ENCODE peak calls at places on chromosomes 5 and 9, in four cellular contexts. One of them, this sample, is unnamed. For H3K4me1, the result is how much of the 10 kb centered on the place peaks cover.

GRCh38 chr9:89721971-89722530 is 117.2 kb downstream of the GADD45G start:
- DNase-seq in uterus: no peak
- DNase-seq in CD4-positive, CD25-positive, alpha-beta regulatory T cell: no peak
- DNase-seq in right cardiac atrium: no peak
- DNase-seq in this sample: no peak

GRCh38 chr5:111401906-111402305 is 110.4 kb downstream of the STARD4 start:
- DNase-seq in uterus: no peak
- DNase-seq in CD4-positive, CD25-positive, alpha-beta regulatory T cell: no peak
- DNase-seq in right cardiac atrium: no peak
- DNase-seq in this sample: no peak

GRCh38 chr9:26262431-26262830 is 584.2 kb upstream of the TUSC1 start:
- DNase-seq in uterus: no peak
- DNase-seq in CD4-positive, CD25-positive, alpha-beta regulatory T cell: no peak
- DNase-seq in right cardiac atrium: no peak
- DNase-seq in this sample: no peak

GRCh38 chr5:67235399-67236110 is 39.0 kb upstream of the CD180 start:
- DNase-seq in uterus: no peak
- DNase-seq in CD4-positive, CD25-positive, alpha-beta regulatory T cell: no peak
- DNase-seq in right cardiac atrium: no peak
- DNase-seq in this sample: no peak

GRCh38 chr9:7328453-7328852 is 471.1 kb downstream of the DMAC1 start:
- DNase-seq in uterus: no peak
- DNase-seq in CD4-positive, CD25-positive, alpha-beta regulatory T cell: no peak
- DNase-seq in right cardiac atrium: no peak
- DNase-seq in this sample: no peak

GRCh38 chr9:14515564-14516198 is 177.6 kb downstream of the ZDHHC21 start:
- DNase-seq in uterus: peak
- DNase-seq in CD4-positive, CD25-positive, alpha-beta regulatory T cell: no peak
- DNase-seq in right cardiac atrium: peak
- DNase-seq in this sample: no peak

GRCh38 chr9:121998513-121999049 is 94.5 kb downstream of the TTLL11 start:
- DNase-seq in uterus: no peak
- DNase-seq in CD4-positive, CD25-positive, alpha-beta regulatory T cell: no peak
- DNase-seq in right cardiac atrium: no peak
- DNase-seq in this sample: no peak

GRCh38 chr9:21901538-21901937 is 92.7 kb downstream of the CDKN2A start:
- DNase-seq in uterus: no peak
- DNase-seq in CD4-positive, CD25-positive, alpha-beta regulatory T cell: no peak
- DNase-seq in right cardiac atrium: no peak
- DNase-seq in this sample: no peak

GRCh38 chr9:75033789-75034473 is 5.8 kb upstream of the CARNMT1 start:
- DNase-seq in uterus: no peak
- DNase-seq in CD4-positive, CD25-positive, alpha-beta regulatory T cell: no peak
- DNase-seq in right cardiac atrium: no peak
- DNase-seq in this sample: no peak

GRCh38 chr5:21152611-21153010 is 1164.6 kb upstream of the CDH18 start:
- DNase-seq in uterus: no peak
- DNase-seq in CD4-positive, CD25-positive, alpha-beta regulatory T cell: no peak
- DNase-seq in right cardiac atrium: no peak
- DNase-seq in this sample: no peak

GRCh38 chr5:4941957-4942830 is 197.9 kb upstream of the ADAMTS16 start:
- DNase-seq in uterus: peak
- DNase-seq in CD4-positive, CD25-positive, alpha-beta regulatory T cell: no peak
- DNase-seq in right cardiac atrium: peak
- DNase-seq in this sample: no peak

GRCh38 chr9:93061260-93061751 is 2.8 kb downstream of the SUSD3 start:
- DNase-seq in uterus: peak
- DNase-seq in CD4-positive, CD25-positive, alpha-beta regulatory T cell: no peak
- DNase-seq in right cardiac atrium: no peak
- DNase-seq in this sample: no peak

GRCh38 chr5:36395260-36395659 is 93.6 kb upstream of the RANBP3L start:
- DNase-seq in uterus: no peak
- DNase-seq in CD4-positive, CD25-positive, alpha-beta regulatory T cell: no peak
- DNase-seq in right cardiac atrium: no peak
- DNase-seq in this sample: no peak

GRCh38 chr9:81819859-81820546 is 108.2 kb upstream of the SPATA31D4 start:
- DNase-seq in uterus: no peak
- DNase-seq in CD4-positive, CD25-positive, alpha-beta regulatory T cell: no peak
- DNase-seq in right cardiac atrium: no peak
- DNase-seq in this sample: no peak

GRCh38 chr9:121674952-121675351 is 23.5 kb downstream of the DAB2IP start:
- DNase-seq in uterus: no peak
- DNase-seq in CD4-positive, CD25-positive, alpha-beta regulatory T cell: no peak
- DNase-seq in right cardiac atrium: no peak
- DNase-seq in this sample: no peak

GRCh38 chr5:127572930-127573329 is 55.5 kb downstream of the PRRC1 start:
- DNase-seq in uterus: no peak
- DNase-seq in CD4-positive, CD25-positive, alpha-beta regulatory T cell: no peak
- DNase-seq in right cardiac atrium: no peak
- DNase-seq in this sample: no peak

GRCh38 chr9:112065781-112066606 is 109.1 kb downstream of the SUSD1 start:
- DNase-seq in uterus: no peak
- DNase-seq in CD4-positive, CD25-positive, alpha-beta regulatory T cell: no peak
- DNase-seq in right cardiac atrium: no peak
- DNase-seq in this sample: peak
- H3K27ac ChIP-seq in uterus: no peak
- H3K27ac ChIP-seq in CD4-positive, CD25-positive, alpha-beta regulatory T cell: no peak
- H3K27ac ChIP-seq in right cardiac atrium: no peak
- H3K27ac ChIP-seq in this sample: no peak

GRCh38 chr5:133531178-133531577 is 81.2 kb downstream of the FSTL4 start:
- DNase-seq in uterus: no peak
- DNase-seq in CD4-positive, CD25-positive, alpha-beta regulatory T cell: no peak
- DNase-seq in right cardiac atrium: no peak
- DNase-seq in this sample: no peak
- H3K4me1 ChIP-seq in uterus: under half
- H3K4me1 ChIP-seq in CD4-positive, CD25-positive, alpha-beta regulatory T cell: under half
- H3K4me1 ChIP-seq in right cardiac atrium: under half
- H3K4me1 ChIP-seq in this sample: under half

DNA sequence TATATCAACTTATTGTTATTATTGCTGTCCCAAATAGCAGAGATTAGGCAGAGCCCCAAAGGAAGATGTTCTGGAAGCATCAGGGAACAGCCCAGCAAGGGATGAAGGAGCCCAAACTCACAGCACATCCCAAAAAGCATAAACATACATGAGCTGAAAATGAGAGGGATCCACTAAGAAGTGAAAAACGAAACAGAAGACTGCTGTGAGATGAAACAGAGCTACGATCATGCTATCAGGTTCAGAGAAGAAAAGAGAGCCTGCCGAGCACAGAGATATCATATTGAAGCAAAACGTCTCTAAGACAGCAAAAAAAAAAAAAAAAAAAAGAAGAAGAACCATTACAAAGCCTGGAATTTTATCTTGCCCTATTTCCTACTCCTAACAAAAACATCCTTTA is 127.3 kb downstream of the ZNF608 start:
- DNase-seq in uterus: no peak
- DNase-seq in CD4-positive, CD25-positive, alpha-beta regulatory T cell: no peak
- DNase-seq in right cardiac atrium: no peak
- DNase-seq in this sample: no peak
- H3K27ac ChIP-seq in uterus: no peak
- H3K27ac ChIP-seq in CD4-positive, CD25-positive, alpha-beta regulatory T cell: no peak
- H3K27ac ChIP-seq in right cardiac atrium: no peak
- H3K27ac ChIP-seq in this sample: no peak

GRCh38 chr5:180464603-180464970 is 29.6 kb upstream of the CNOT6 start:
- DNase-seq in uterus: no peak
- DNase-seq in CD4-positive, CD25-positive, alpha-beta regulatory T cell: no peak
- DNase-seq in right cardiac atrium: no peak
- DNase-seq in this sample: no peak
- H3K4me1 ChIP-seq in uterus: under half
- H3K4me1 ChIP-seq in CD4-positive, CD25-positive, alpha-beta regulatory T cell: under half
- H3K4me1 ChIP-seq in right cardiac atrium: under half
- H3K4me1 ChIP-seq in this sample: under half

DNA sequence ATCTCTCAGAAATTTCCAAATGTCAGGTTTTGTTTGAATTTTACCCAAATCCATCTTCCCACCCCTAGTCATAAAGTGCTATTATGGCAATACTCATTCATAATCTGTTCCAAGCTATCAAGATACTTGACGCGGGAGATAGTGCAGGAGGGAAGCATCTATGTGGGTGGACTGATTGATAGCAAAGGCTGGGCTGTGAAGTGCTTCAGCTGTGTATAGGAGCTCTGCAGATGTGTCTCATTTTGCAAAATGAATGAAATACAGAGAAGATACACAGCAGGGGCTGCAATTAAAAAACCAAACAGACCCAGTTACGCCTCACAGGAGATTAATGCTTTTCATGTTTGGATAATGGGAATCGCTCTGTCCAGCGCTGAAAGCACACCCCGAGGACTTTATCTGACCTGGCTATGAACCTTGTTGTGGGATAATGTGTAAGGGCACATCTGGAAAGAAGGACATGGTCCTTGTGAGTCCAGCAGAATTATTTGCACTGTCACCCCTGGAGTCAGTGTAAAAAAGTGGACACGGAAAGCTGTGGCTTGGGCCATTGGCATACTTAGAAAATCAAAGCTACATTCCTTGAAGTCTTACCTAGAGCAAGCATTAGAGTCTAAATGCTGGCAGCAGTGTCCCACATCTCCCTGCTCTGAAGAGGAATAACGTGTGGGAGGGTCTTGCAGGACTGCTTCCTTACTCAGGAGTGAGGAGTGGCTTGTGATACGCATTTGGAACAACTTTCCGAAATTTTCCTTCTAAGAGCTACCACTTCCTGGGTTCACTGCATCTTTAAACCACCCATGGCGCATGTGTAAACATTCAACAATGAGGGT is 2.5 kb downstream of the SH3RF2 start:
- DNase-seq in uterus: no peak
- DNase-seq in CD4-positive, CD25-positive, alpha-beta regulatory T cell: no peak
- DNase-seq in right cardiac atrium: no peak
- DNase-seq in this sample: no peak
- H3K27ac ChIP-seq in uterus: no peak
- H3K27ac ChIP-seq in CD4-positive, CD25-positive, alpha-beta regulatory T cell: no peak
- H3K27ac ChIP-seq in right cardiac atrium: no peak
- H3K27ac ChIP-seq in this sample: no peak

GRCh38 chr9:136549010-136549980 is 3.4 kb upstream of the NOTCH1 start:
- DNase-seq in uterus: no peak
- DNase-seq in CD4-positive, CD25-positive, alpha-beta regulatory T cell: no peak
- DNase-seq in right cardiac atrium: no peak
- DNase-seq in this sample: no peak

GRCh38 chr9:136547508-136548215 is 1.8 kb upstream of the NOTCH1 start:
- DNase-seq in uterus: no peak
- DNase-seq in CD4-positive, CD25-positive, alpha-beta regulatory T cell: no peak
- DNase-seq in right cardiac atrium: no peak
- DNase-seq in this sample: no peak

GRCh38 chr9:136551401-136552116 is 5.7 kb upstream of the NOTCH1 start:
- DNase-seq in uterus: peak
- DNase-seq in CD4-positive, CD25-positive, alpha-beta regulatory T cell: no peak
- DNase-seq in right cardiac atrium: peak
- DNase-seq in this sample: peak

GRCh38 chr9:136552117-136552685 is 6.4 kb upstream of the NOTCH1 start:
- DNase-seq in uterus: peak
- DNase-seq in CD4-positive, CD25-positive, alpha-beta regulatory T cell: no peak
- DNase-seq in right cardiac atrium: no peak
- DNase-seq in this sample: peak

GRCh38 chr9:136550439-136551085 is 4.7 kb upstream of the NOTCH1 start:
- DNase-seq in uterus: no peak
- DNase-seq in CD4-positive, CD25-positive, alpha-beta regulatory T cell: no peak
- DNase-seq in right cardiac atrium: no peak
- DNase-seq in this sample: no peak
- H3K4me1 ChIP-seq in uterus: under half
- H3K4me1 ChIP-seq in CD4-positive, CD25-positive, alpha-beta regulatory T cell: under half
- H3K4me1 ChIP-seq in right cardiac atrium: under half
- H3K4me1 ChIP-seq in this sample: under half

DNA sequence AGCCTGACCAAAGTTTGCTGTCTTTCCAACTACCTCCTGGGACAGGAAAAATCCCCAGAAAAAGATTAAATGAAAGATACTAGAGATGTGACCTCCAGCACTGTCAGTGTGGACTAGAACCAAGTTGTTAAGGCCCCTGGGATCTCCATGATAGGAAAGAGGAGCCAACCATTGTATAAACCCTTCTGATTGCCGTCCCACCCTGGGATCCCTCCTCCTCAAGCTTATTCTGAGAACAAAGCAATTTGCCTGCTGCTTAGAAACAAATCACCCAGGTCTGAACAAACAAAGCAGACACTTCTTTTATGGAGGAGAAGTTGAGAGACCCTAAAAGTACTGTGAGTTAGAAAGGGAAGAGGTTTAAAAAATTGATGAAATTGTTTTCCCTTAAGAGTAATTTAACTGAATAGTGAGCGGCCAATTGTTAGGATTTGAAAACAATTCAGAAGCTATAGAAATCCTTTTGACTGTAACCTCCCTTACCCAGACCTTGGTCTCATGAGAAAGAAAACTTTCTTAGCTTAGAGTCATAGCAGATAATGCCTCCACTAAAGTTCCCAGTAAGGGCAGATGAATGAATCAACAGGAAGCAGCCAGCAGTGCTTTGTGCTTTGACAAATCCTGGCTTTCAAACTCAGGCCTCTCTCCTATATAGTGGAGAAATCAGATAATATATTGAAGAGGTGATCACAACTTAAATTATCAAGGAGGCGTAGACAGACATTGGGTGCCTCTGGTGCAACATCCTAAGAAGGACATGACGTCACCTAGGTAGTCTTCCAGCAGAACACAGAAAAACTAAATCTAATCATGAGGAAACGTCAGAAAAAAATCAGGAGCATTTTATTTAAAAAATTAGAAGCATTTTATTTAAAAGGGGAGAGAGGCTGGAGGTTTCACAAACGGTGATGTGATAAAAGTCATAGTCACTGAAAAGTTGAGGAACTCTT is 254.9 kb downstream of the TMEM167A start:
- DNase-seq in uterus: no peak
- DNase-seq in CD4-positive, CD25-positive, alpha-beta regulatory T cell: no peak
- DNase-seq in right cardiac atrium: no peak
- DNase-seq in this sample: no peak
- H3K27ac ChIP-seq in uterus: no peak
- H3K27ac ChIP-seq in CD4-positive, CD25-positive, alpha-beta regulatory T cell: no peak
- H3K27ac ChIP-seq in right cardiac atrium: no peak
- H3K27ac ChIP-seq in this sample: no peak

GRCh38 chr5:150763023-150763793 is 4.4 kb upstream of the DCTN4 start:
- DNase-seq in uterus: peak
- DNase-seq in CD4-positive, CD25-positive, alpha-beta regulatory T cell: no peak
- DNase-seq in right cardiac atrium: peak
- DNase-seq in this sample: no peak
- H3K4me1 ChIP-seq in uterus: under half
- H3K4me1 ChIP-seq in CD4-positive, CD25-positive, alpha-beta regulatory T cell: under half
- H3K4me1 ChIP-seq in right cardiac atrium: under half
- H3K4me1 ChIP-seq in this sample: under half

GRCh38 chr9:133815781-133816180 is 77.6 kb upstream of the SARDH start:
- DNase-seq in uterus: no peak
- DNase-seq in CD4-positive, CD25-positive, alpha-beta regulatory T cell: no peak
- DNase-seq in right cardiac atrium: no peak
- DNase-seq in this sample: no peak

GRCh38 chr9:133814586-133815090 is 76.5 kb upstream of the SARDH start:
- DNase-seq in uterus: no peak
- DNase-seq in CD4-positive, CD25-positive, alpha-beta regulatory T cell: no peak
- DNase-seq in right cardiac atrium: peak
- DNase-seq in this sample: no peak

GRCh38 chr9:133819923-133820322 is 81.8 kb upstream of the SARDH start:
- DNase-seq in uterus: no peak
- DNase-seq in CD4-positive, CD25-positive, alpha-beta regulatory T cell: no peak
- DNase-seq in right cardiac atrium: no peak
- DNase-seq in this sample: no peak

GRCh38 chr9:133821606-133822438 is 83.7 kb upstream of the SARDH start:
- DNase-seq in uterus: no peak
- DNase-seq in CD4-positive, CD25-positive, alpha-beta regulatory T cell: no peak
- DNase-seq in right cardiac atrium: peak
- DNase-seq in this sample: no peak

GRCh38 chr9:133818444-133818843 is 80.3 kb upstream of the SARDH start:
- DNase-seq in uterus: no peak
- DNase-seq in CD4-positive, CD25-positive, alpha-beta regulatory T cell: no peak
- DNase-seq in right cardiac atrium: no peak
- DNase-seq in this sample: no peak
- H3K27ac ChIP-seq in uterus: no peak
- H3K27ac ChIP-seq in CD4-positive, CD25-positive, alpha-beta regulatory T cell: no peak
- H3K27ac ChIP-seq in right cardiac atrium: no peak
- H3K27ac ChIP-seq in this sample: no peak